ENCODE peak calls at places on chromosomes 16 and 17, in nine cellular contexts. M is IMR-90, I is K562, C is esophagus muscularis mucosa, J is sigmoid colon, W is right lobe of liver, A is suprapubic skin, D is stomach, R is uterus. L is an unnamed sample.

GRCh38 chr16:20851601-20852000 is 45.3 kb downstream of the REXO5 start:
- DNase-seq in M (peak; percentile 92), I (no peak), C (peak; percentile 94), J (peak; percentile 94), W (peak; percentile 72), A (peak; percentile 88), D (peak; percentile 82), R (peak; percentile 85), L (peak; percentile 86)

GRCh38 chr16:83312846-83313245 is 494.9 kb upstream of the HSBP1 start:
- DNase-seq in M (no peak), I (no peak), C (no peak), J (no peak), W (no peak), A (no peak), D (no peak), R (no peak), L (no peak)

GRCh38 chr16:76653390-76654026 is 376.3 kb downstream of the CNTNAP4 start:
- DNase-seq in M (peak; percentile 28), I (peak; percentile 48), C (no peak), J (no peak), W (no peak), A (no peak), D (no peak), R (no peak), L (no peak)

GRCh38 chr17:3916013-3916696 is at the start of gene P2RX1:
- DNase-seq in M (no peak), I (peak; percentile 81), C (no peak), J (no peak), W (no peak), A (no peak), D (peak; percentile 60), R (no peak), L (no peak)

GRCh38 chr17:43449470-43450202 is 34.1 kb upstream of the DHX8 start:
- DNase-seq in M (no peak), I (no peak), C (no peak), J (no peak), W (peak; percentile 64), A (no peak), D (peak; percentile 34), R (no peak), L (peak; percentile 69)

GRCh38 chr16:82586130-82586529 is 40.6 kb upstream of the CDH13 start:
- DNase-seq in M (no peak), I (no peak), C (no peak), J (no peak), W (no peak), A (no peak), D (no peak), R (no peak), L (no peak)

GRCh38 chr17:56481654-56482053 is 111.8 kb upstream of the NOG start:
- DNase-seq in M (peak; percentile 7), I (no peak), C (no peak), J (no peak), W (no peak), A (no peak), D (no peak), R (no peak), L (no peak)

GRCh38 chr16:57185446-57185944 is 344 bp downstream of the PSME3IP1 start:
- DNase-seq in M (peak; percentile 70), I (no peak), C (no peak), J (peak; percentile 82), W (peak; percentile 70), A (peak; percentile 80), D (peak; percentile 53), R (peak; percentile 55), L (peak; percentile 30)

GRCh38 chr17:74453665-74454196 is 12.7 kb upstream of the CD300A start:
- DNase-seq in M (no peak), I (no peak), C (no peak), J (no peak), W (peak; percentile 97), A (no peak), D (peak; percentile 94), R (no peak), L (no peak)

GRCh38 chr16:80580109-80580832 is 39.5 kb downstream of the DYNLRB2 start:
- DNase-seq in M (peak; percentile 45), I (no peak), C (no peak), J (no peak), W (no peak), A (no peak), D (no peak), R (no peak), L (no peak)

GRCh38 chr17:62627904-62628603 is 584 bp downstream of the MRC2 start:
- DNase-seq in M (peak; percentile 74), I (peak; percentile 40), C (no peak), J (peak; percentile 87), W (no peak), A (no peak), D (no peak), R (peak; percentile 83), L (peak; percentile 23)

GRCh38 chr16:85570735-85571562 is 42.2 kb upstream of the GSE1 start:
- DNase-seq in M (no peak), I (peak; percentile 98), C (no peak), J (no peak), W (peak; percentile 78), A (no peak), D (peak; percentile 49), R (no peak), L (no peak)

GRCh38 chr16:51147776-51148673 is 3.0 kb downstream of the SALL1 start:
- DNase-seq in M (no peak), I (no peak), C (no peak), J (no peak), W (no peak), A (no peak), D (no peak), R (no peak), L (no peak)

GRCh38 chr16:57627184-57627871 is 1.1 kb upstream of the ADGRG1 start:
- DNase-seq in M (peak; percentile 85), I (no peak), C (no peak), J (no peak), W (no peak), A (no peak), D (no peak), R (no peak), L (no peak)

GRCh38 chr17:39823407-39824054 is 40.6 kb downstream of the IKZF3 start:
- DNase-seq in M (no peak), I (peak; percentile 22), C (no peak), J (no peak), W (no peak), A (no peak), D (no peak), R (no peak), L (no peak)

GRCh38 chr17:3418222-3418621 is 7.1 kb downstream of the OR3A3 start:
- DNase-seq in M (no peak), I (no peak), C (no peak), J (no peak), W (no peak), A (no peak), D (no peak), R (no peak), L (no peak)

GRCh38 chr17:57652811-57653210 is 92.3 kb downstream of the CCDC182 start:
- DNase-seq in M (no peak), I (no peak), C (no peak), J (no peak), W (no peak), A (no peak), D (no peak), R (no peak), L (no peak)

GRCh38 chr17:55023626-55024025 is 55.1 kb downstream of the STXBP4 start:
- DNase-seq in M (peak; percentile 6), I (no peak), C (no peak), J (no peak), W (no peak), A (no peak), D (no peak), R (no peak), L (no peak)

DNA sequence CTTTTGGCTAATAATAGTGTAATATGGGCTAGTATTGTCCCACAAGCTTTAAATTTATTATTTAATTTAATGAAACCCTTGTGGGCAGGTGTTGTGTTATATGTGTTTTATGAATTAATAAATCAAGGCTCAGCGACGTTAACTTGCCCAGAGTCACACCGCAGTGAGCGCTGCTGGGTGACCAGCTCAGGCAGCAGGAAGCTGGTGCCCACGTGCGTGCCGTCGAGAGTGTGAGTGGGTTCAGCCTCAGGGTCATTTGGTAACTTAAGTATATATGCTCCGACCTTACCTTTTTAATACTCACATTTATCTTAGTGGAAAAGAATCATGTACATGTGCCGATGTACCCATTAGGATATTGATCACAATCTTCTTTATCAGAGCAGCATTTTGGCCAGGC is 137.4 kb upstream of the CHMP6 start:
- DNase-seq in M (no peak), I (no peak), C (no peak), J (peak; percentile 26), W (no peak), A (no peak), D (no peak), R (no peak), L (no peak)
- H3K27ac ChIP-seq in M (peak overlapping the region; percentile 84), I (no peak overlapping the region), C (no peak overlapping the region), J (no peak overlapping the region), W (no peak overlapping the region), A (no peak overlapping the region), D (no peak overlapping the region), R (no peak overlapping the region), L (no peak overlapping the region)

GRCh38 chr17:41864837-41865595 is at the start of gene KLHL11:
- DNase-seq in M (peak; percentile 85), I (peak; percentile 95), C (peak; percentile 93), J (peak; percentile 94), W (peak; percentile 92), A (peak; percentile 94), D (peak; percentile 92), R (peak; percentile 88), L (peak; percentile 89)
- TF ChIP-seq POLR2A in M (peak; percentile 79), I (peak; percentile 87), C (peak; percentile 53), J (peak; percentile 64), W (peak; percentile 91), A (peak; percentile 79), D (no peak), R (peak; percentile 92), L (peak; percentile 87)

GRCh38 chr17:37513711-37514110 is 24.0 kb downstream of the DUSP14 start:
- DNase-seq in M (no peak), I (no peak), C (no peak), J (no peak), W (no peak), A (no peak), D (no peak), R (no peak), L (no peak)
- H3K27ac ChIP-seq in M (no peak overlapping the region), I (no peak overlapping the region), C (no peak overlapping the region), J (no peak overlapping the region), W (no peak overlapping the region), A (no peak overlapping the region), D (no peak overlapping the region), R (no peak overlapping the region), L (no peak overlapping the region)

DNA sequence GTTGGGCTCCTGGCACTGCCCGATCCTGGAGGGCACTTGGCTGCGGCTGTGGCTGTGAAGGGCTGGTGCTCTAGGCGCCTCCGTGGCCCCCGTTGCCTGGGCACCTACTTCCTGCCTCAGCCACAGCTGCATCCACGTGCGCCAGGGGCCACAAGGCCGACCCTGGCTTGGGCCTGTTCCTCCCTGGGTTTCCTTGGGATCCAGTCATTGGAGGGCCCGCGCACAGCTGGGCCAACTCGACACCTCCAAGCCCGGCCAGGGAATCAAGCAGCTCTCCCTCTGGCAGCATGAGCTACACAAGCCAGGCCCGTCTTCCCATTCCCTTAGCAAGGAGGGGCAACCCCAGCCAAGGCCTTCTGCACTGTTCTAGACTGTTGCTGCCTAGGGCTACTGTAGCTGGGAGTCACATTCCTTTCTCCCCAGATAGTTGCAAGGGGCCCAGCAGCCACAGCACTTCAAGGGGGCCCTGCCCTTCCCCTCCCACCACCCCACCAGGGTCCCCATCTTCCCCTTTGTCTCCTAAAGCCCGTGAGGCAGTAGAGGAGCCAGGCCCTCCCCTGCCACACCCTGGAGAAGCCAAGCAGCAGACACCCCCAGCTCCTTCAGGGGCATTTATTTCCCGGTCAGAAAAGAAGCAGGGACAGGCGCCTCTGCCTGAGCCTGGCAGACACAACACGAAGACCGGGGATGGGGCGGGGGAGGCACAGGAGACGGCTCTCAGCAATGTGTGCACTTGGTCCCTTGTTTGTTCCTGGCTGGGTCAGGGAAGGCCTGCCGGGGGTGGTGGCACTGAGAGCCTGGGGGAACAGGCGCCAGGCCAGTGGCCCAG is 3.8 kb downstream of the ARHGDIA start:
- DNase-seq in M (peak; percentile 52), I (peak; percentile 68), C (no peak), J (no peak), W (peak; percentile 75), A (no peak), D (peak; percentile 52), R (no peak), L (no peak)
- TF ChIP-seq POLR2A in M (no peak), I (peak; percentile 91), C (no peak), J (no peak), W (no peak), A (no peak), D (no peak), R (no peak), L (no peak)

L was measured in prostate gland.